ENCODE peak calls at places on chromosomes 7 and 10, in eight cellular contexts. K is endothelial cell of umbilical vein, X is adrenal gland, Q is astrocyte, T is breast epithelium, Y is fibroblast of lung, I is body of pancreas, U is OCI-LY7. H is an unnamed sample.

GRCh38 chr7:120486164-120486563 is 213.2 kb downstream of the KCND2 start:
- DNase-seq in Y (peak; percentile 20), K (no peak), U (no peak), I (no peak), T (no peak), Q (peak; percentile 6), X (no peak), H (no peak)

GRCh38 chr10:102610499-102610898 is 33.8 kb upstream of the TRIM8 start:
- DNase-seq in U (no peak), T (no peak), K (peak; percentile 28), X (no peak), I (no peak), Q (no peak), Y (no peak), H (no peak)

GRCh38 chr10:103265712-103266329 is 11.1 kb upstream of the INA start:
- DNase-seq in X (peak; percentile 73), K (peak; percentile 62), Q (peak; percentile 61), T (peak; percentile 64), U (peak; percentile 39), Y (peak; percentile 71), I (peak; percentile 73), H (no peak)

GRCh38 chr7:132485600-132486594 is 90.4 kb downstream of the PLXNA4 start:
- DNase-seq in I (peak; percentile 35), Y (peak; percentile 38), X (no peak), Q (peak; percentile 20), K (peak; percentile 98), U (no peak), T (no peak), H (no peak)

GRCh38 chr7:5217396-5217795 is 27.4 kb downstream of the WIPI2 start:
- DNase-seq in Y (no peak), T (peak; percentile 19), U (no peak), X (peak; percentile 28), K (no peak), I (no peak), Q (no peak), H (no peak)

GRCh38 chr10:44973323-44974081 is 5.1 kb downstream of the DEPP1 start:
- DNase-seq in X (no peak), T (no peak), I (peak; percentile 51), Q (no peak), Y (no peak), K (peak; percentile 59), U (no peak), H (no peak)

GRCh38 chr10:533611-534566 is 155.6 kb downstream of the DIP2C start:
- DNase-seq in Y (no peak), Q (no peak), I (no peak), X (no peak), T (no peak), K (no peak), U (no peak), H (no peak)

GRCh38 chr7:3559178-3559765 is 258.2 kb downstream of the SDK1 start:
- DNase-seq in Q (peak; percentile 97), T (no peak), X (no peak), Y (peak; percentile 97), K (peak; percentile 88), U (no peak), I (peak; percentile 33), H (peak; percentile 69)

GRCh38 chr10:114654829-114655575 is 3.1 kb downstream of the ABLIM1 start:
- DNase-seq in T (no peak), I (no peak), Y (peak; percentile 55), Q (peak; percentile 52), K (no peak), U (no peak), X (no peak), H (no peak)

GRCh38 chr7:129317450-129317849 is 92.6 kb downstream of the AHCYL2 start:
- DNase-seq in I (no peak), Q (no peak), U (no peak), K (no peak), T (no peak), Y (no peak), X (no peak), H (no peak)

GRCh38 chr7:50610521-50611277 is 45.5 kb upstream of the DDC start:
- DNase-seq in Y (peak; percentile 85), Q (peak; percentile 81), U (no peak), X (no peak), I (no peak), K (peak; percentile 52), T (no peak), H (no peak)

GRCh38 chr7:2478800-2479199 is 2.6 kb upstream of the GRIFIN start:
- DNase-seq in U (no peak), Y (no peak), I (peak; percentile 56), K (no peak), X (no peak), T (no peak), Q (no peak), H (no peak)

GRCh38 chr7:71308105-71308504 is 176.2 kb downstream of the GALNT17 start:
- DNase-seq in Y (peak; percentile 93), Q (peak; percentile 90), I (no peak), X (no peak), U (no peak), K (no peak), T (no peak), H (no peak)

GRCh38 chr10:110512461-110513187 is 14.9 kb downstream of the DUSP5 start:
- DNase-seq in T (no peak), Y (peak; percentile 93), Q (peak; percentile 91), I (no peak), U (no peak), X (peak; percentile 81), K (peak; percentile 70), H (peak; percentile 74)

GRCh38 chr7:32070406-32071360 is at the start of gene PDE1C:
- DNase-seq in T (no peak), I (peak; percentile 20), Q (no peak), X (no peak), K (no peak), Y (peak; percentile 62), U (no peak), H (no peak)

GRCh38 chr10:103153765-103154197 is 39.3 kb downstream of the NT5C2 start:
- DNase-seq in K (peak; percentile 71), Q (peak; percentile 36), U (no peak), Y (peak; percentile 51), I (no peak), T (no peak), X (no peak), H (no peak)

GRCh38 chr7:55432937-55433784 is 68.0 kb downstream of the LANCL2 start:
- DNase-seq in Y (peak; percentile 46), Q (no peak), K (peak; percentile 36), I (no peak), X (no peak), T (no peak), U (peak; percentile 72), H (no peak)

GRCh38 chr7:122944682-122945303 is 50.7 kb downstream of the TAS2R16 start:
- DNase-seq in Y (peak; percentile 63), Q (peak; percentile 59), I (no peak), K (peak; percentile 36), X (no peak), T (no peak), U (no peak), H (no peak)

GRCh38 chr10:49398000-49398861 is 2.3 kb upstream of the DRGX start:
- DNase-seq in X (peak; percentile 42), K (peak; percentile 32), U (no peak), I (peak; percentile 60), Y (peak; percentile 35), T (peak; percentile 61), Q (peak; percentile 15), H (no peak)

GRCh38 chr7:7773334-7774308 is 55.2 kb upstream of the RPA3 start:
- DNase-seq in K (no peak), I (no peak), Y (no peak), U (peak; percentile 70), Q (no peak), X (no peak), T (no peak), H (no peak)

GRCh38 chr7:83655951-83656556 is 7.1 kb upstream of the SEMA3E start:
- DNase-seq in X (peak; percentile 57), Q (peak; percentile 40), U (peak; percentile 34), I (peak; percentile 57), K (peak; percentile 64), T (no peak), Y (peak; percentile 52), H (peak; percentile 16)

GRCh38 chr7:80902035-80902434 is 16.8 kb downstream of the SEMA3C start:
- DNase-seq in Y (no peak), U (no peak), T (no peak), I (no peak), Q (no peak), K (no peak), X (no peak), H (no peak)

GRCh38 chr7:18133921-18134320 is 106.3 kb upstream of the PRPS1L1 start:
- DNase-seq in I (no peak), K (no peak), U (no peak), Q (no peak), X (no peak), T (no peak), Y (no peak), H (no peak)
- TF ChIP-seq CTCF in I (no peak), K (no peak), U (no peak), Q (no peak), X (no peak), T (no peak), Y (no peak), H (no peak)

DNA sequence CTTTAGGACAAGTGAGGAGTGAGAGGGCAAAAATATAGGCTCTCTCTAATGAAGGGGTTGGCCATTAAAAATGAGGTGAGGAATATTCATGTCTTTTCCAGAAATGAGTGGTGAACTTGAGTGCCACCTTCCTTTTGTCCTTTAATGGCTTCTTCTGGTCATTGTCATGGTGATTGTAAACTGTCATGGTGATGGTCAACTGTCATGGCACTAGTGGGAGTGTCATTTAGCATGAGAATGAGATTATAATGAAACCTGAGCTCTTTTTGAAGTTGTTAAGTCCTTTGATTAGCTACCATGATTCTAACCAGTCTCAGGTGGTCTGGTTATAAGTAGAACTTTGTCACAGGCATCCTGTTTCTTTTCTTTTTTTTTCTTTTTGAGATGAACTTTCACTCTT is 524.4 kb downstream of the NEBL start:
- DNase-seq in U (no peak), Y (no peak), T (no peak), K (no peak), I (no peak), Q (no peak), X (no peak), H (no peak)
- H3K27ac ChIP-seq in U (no peak overlapping the region), Y (no peak overlapping the region), T (no peak overlapping the region), K (no peak overlapping the region), I (no peak overlapping the region), Q (no peak overlapping the region), X (no peak overlapping the region), H (no peak overlapping the region)

DNA sequence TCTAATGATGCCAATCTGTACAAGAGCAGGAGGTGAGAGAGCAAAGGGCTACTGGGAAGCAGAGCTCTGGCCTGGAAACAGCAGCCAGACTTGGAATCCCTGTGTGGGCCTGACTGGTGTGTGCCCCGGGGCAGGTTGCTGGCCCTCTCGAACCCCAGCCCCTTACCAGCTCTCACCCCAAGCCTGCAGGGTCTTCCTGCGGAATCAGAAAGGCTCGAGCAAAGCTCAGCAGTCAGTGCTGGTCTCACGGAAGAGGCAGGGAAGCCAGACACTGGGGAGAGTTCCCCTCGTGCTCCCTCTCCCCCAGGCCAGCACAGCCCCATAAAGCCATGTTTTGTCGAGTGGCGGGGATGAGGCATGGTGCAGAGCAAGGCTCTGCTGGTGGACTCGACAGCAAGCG is 50.1 kb downstream of the POLR3A start:
- DNase-seq in T (no peak), K (no peak), U (no peak), X (no peak), I (no peak), Y (no peak), Q (no peak), H (no peak)
- TF ChIP-seq CTCF in T (no peak), K (no peak), U (no peak), X (no peak), I (no peak), Y (no peak), Q (no peak), H (no peak)

GRCh38 chr7:150744041-150744656 is 6.9 kb downstream of the GIMAP5 start:
- DNase-seq in Y (no peak), Q (no peak), T (no peak), I (no peak), K (no peak), U (no peak), X (no peak), H (no peak)
- H3K27ac ChIP-seq in Y (no peak overlapping the region), Q (no peak overlapping the region), T (no peak overlapping the region), I (no peak overlapping the region), K (no peak overlapping the region), U (no peak overlapping the region), X (no peak overlapping the region), H (no peak overlapping the region)